ENCODE peak calls at places on chromosomes 5 and 9, in seven cellular contexts. One of them, this sample, is unnamed.

GRCh38 chr5:35626108-35626507 is 8.4 kb downstream of the SPEF2 start:
- DNase-seq in HTR-8/SVneo: no peak
- DNase-seq in B cell: no peak
- DNase-seq in neural crest cell: no peak
- DNase-seq in GM12865: no peak
- DNase-seq in stimulated activated naive CD8-positive, alpha-beta T cell treated with anti-CD3 and anti-CD28 coated beads, Interleukin-15, amount 100 ng/mL, for 72 hours: no peak
- DNase-seq in non-pigmented ciliary epithelial cell: no peak
- DNase-seq in this sample: no peak

GRCh38 chr5:170818222-170818621 is 34.7 kb downstream of the GABRP start:
- DNase-seq in neural crest cell: no peak
- DNase-seq in HTR-8/SVneo: no peak
- DNase-seq in GM12865: no peak
- DNase-seq in non-pigmented ciliary epithelial cell: peak; percentile 45
- DNase-seq in B cell: no peak
- DNase-seq in stimulated activated naive CD8-positive, alpha-beta T cell treated with anti-CD3 and anti-CD28 coated beads, Interleukin-15, amount 100 ng/mL, for 72 hours: no peak
- DNase-seq in this sample: no peak

GRCh38 chr9:1051286-1052118 is 1.3 kb downstream of the DMRT2 start:
- DNase-seq in stimulated activated naive CD8-positive, alpha-beta T cell treated with anti-CD3 and anti-CD28 coated beads, Interleukin-15, amount 100 ng/mL, for 72 hours: no peak
- DNase-seq in B cell: no peak
- DNase-seq in neural crest cell: peak; percentile 41
- DNase-seq in GM12865: peak; percentile 56
- DNase-seq in non-pigmented ciliary epithelial cell: no peak
- DNase-seq in HTR-8/SVneo: no peak
- DNase-seq in this sample: peak; percentile 9

GRCh38 chr9:12702160-12702758 is 9.1 kb downstream of the TYRP1 start:
- DNase-seq in stimulated activated naive CD8-positive, alpha-beta T cell treated with anti-CD3 and anti-CD28 coated beads, Interleukin-15, amount 100 ng/mL, for 72 hours: no peak
- DNase-seq in non-pigmented ciliary epithelial cell: no peak
- DNase-seq in HTR-8/SVneo: no peak
- DNase-seq in GM12865: no peak
- DNase-seq in neural crest cell: peak; percentile 45
- DNase-seq in B cell: no peak
- DNase-seq in this sample: peak; percentile 57

GRCh38 chr5:171622010-171622409 is 163.6 kb upstream of the SMIM23 start:
- DNase-seq in HTR-8/SVneo: no peak
- DNase-seq in non-pigmented ciliary epithelial cell: no peak
- DNase-seq in stimulated activated naive CD8-positive, alpha-beta T cell treated with anti-CD3 and anti-CD28 coated beads, Interleukin-15, amount 100 ng/mL, for 72 hours: no peak
- DNase-seq in neural crest cell: no peak
- DNase-seq in GM12865: no peak
- DNase-seq in B cell: no peak
- DNase-seq in this sample: no peak

GRCh38 chr5:44774279-44774880 is 34.4 kb upstream of the MRPS30 start:
- DNase-seq in stimulated activated naive CD8-positive, alpha-beta T cell treated with anti-CD3 and anti-CD28 coated beads, Interleukin-15, amount 100 ng/mL, for 72 hours: no peak
- DNase-seq in GM12865: peak; percentile 26
- DNase-seq in neural crest cell: no peak
- DNase-seq in non-pigmented ciliary epithelial cell: peak; percentile 22
- DNase-seq in HTR-8/SVneo: peak; percentile 48
- DNase-seq in B cell: peak; percentile 21
- DNase-seq in this sample: peak; percentile 65

GRCh38 chr9:138061631-138062030 is 184.0 kb downstream of the CACNA1B start:
- DNase-seq in GM12865: no peak
- DNase-seq in non-pigmented ciliary epithelial cell: no peak
- DNase-seq in B cell: no peak
- DNase-seq in neural crest cell: no peak
- DNase-seq in HTR-8/SVneo: no peak
- DNase-seq in stimulated activated naive CD8-positive, alpha-beta T cell treated with anti-CD3 and anti-CD28 coated beads, Interleukin-15, amount 100 ng/mL, for 72 hours: no peak
- DNase-seq in this sample: no peak

GRCh38 chr5:108521841-108522506 is 140.1 kb upstream of the FBXL17 start:
- DNase-seq in neural crest cell: peak; percentile 47
- DNase-seq in non-pigmented ciliary epithelial cell: peak; percentile 38
- DNase-seq in B cell: peak; percentile 34
- DNase-seq in stimulated activated naive CD8-positive, alpha-beta T cell treated with anti-CD3 and anti-CD28 coated beads, Interleukin-15, amount 100 ng/mL, for 72 hours: peak; percentile 9
- DNase-seq in GM12865: peak; percentile 85
- DNase-seq in HTR-8/SVneo: peak; percentile 42
- DNase-seq in this sample: peak; percentile 65

GRCh38 chr9:32431940-32432555 is 47.6 kb downstream of the ACO1 start:
- DNase-seq in B cell: peak; percentile 47
- DNase-seq in GM12865: peak; percentile 29
- DNase-seq in stimulated activated naive CD8-positive, alpha-beta T cell treated with anti-CD3 and anti-CD28 coated beads, Interleukin-15, amount 100 ng/mL, for 72 hours: peak; percentile 14
- DNase-seq in neural crest cell: peak; percentile 36
- DNase-seq in non-pigmented ciliary epithelial cell: no peak
- DNase-seq in HTR-8/SVneo: no peak
- DNase-seq in this sample: peak; percentile 17

GRCh38 chr9:104779946-104780539 is 16.1 kb downstream of the NIPSNAP3B start:
- DNase-seq in non-pigmented ciliary epithelial cell: no peak
- DNase-seq in B cell: no peak
- DNase-seq in stimulated activated naive CD8-positive, alpha-beta T cell treated with anti-CD3 and anti-CD28 coated beads, Interleukin-15, amount 100 ng/mL, for 72 hours: no peak
- DNase-seq in neural crest cell: no peak
- DNase-seq in GM12865: no peak
- DNase-seq in HTR-8/SVneo: no peak
- DNase-seq in this sample: no peak

GRCh38 chr9:34177906-34178697 is 741 bp upstream of the UBAP1 start:
- DNase-seq in HTR-8/SVneo: no peak
- DNase-seq in neural crest cell: no peak
- DNase-seq in non-pigmented ciliary epithelial cell: no peak
- DNase-seq in stimulated activated naive CD8-positive, alpha-beta T cell treated with anti-CD3 and anti-CD28 coated beads, Interleukin-15, amount 100 ng/mL, for 72 hours: no peak
- DNase-seq in GM12865: no peak
- DNase-seq in B cell: no peak
- DNase-seq in this sample: no peak

GRCh38 chr5:143376911-143377838 is 26.3 kb downstream of the NR3C1 start:
- DNase-seq in GM12865: no peak
- DNase-seq in neural crest cell: no peak
- DNase-seq in non-pigmented ciliary epithelial cell: peak; percentile 22
- DNase-seq in HTR-8/SVneo: peak; percentile 62
- DNase-seq in stimulated activated naive CD8-positive, alpha-beta T cell treated with anti-CD3 and anti-CD28 coated beads, Interleukin-15, amount 100 ng/mL, for 72 hours: no peak
- DNase-seq in B cell: no peak
- DNase-seq in this sample: no peak

GRCh38 chr5:73490088-73490487 is 8.2 kb upstream of the BTF3 start:
- DNase-seq in stimulated activated naive CD8-positive, alpha-beta T cell treated with anti-CD3 and anti-CD28 coated beads, Interleukin-15, amount 100 ng/mL, for 72 hours: no peak
- DNase-seq in HTR-8/SVneo: no peak
- DNase-seq in neural crest cell: no peak
- DNase-seq in B cell: no peak
- DNase-seq in non-pigmented ciliary epithelial cell: no peak
- DNase-seq in GM12865: no peak
- DNase-seq in this sample: no peak

GRCh38 chr5:55900068-55900467 is 48.9 kb downstream of the IL31RA start:
- DNase-seq in stimulated activated naive CD8-positive, alpha-beta T cell treated with anti-CD3 and anti-CD28 coated beads, Interleukin-15, amount 100 ng/mL, for 72 hours: no peak
- DNase-seq in non-pigmented ciliary epithelial cell: no peak
- DNase-seq in B cell: no peak
- DNase-seq in GM12865: peak; percentile 42
- DNase-seq in HTR-8/SVneo: no peak
- DNase-seq in neural crest cell: no peak
- DNase-seq in this sample: no peak